ENCODE peak calls at places on chromosome 5, in five cellular contexts. A, D, H, O and G are unnamed samples.

GRCh38 chr5:54295658-54296276 is 14.6 kb downstream of the ARL15 start:
- DNase-seq in H (no peak), D (no peak), O (no peak), A (no peak), G (no peak)

GRCh38 chr5:159786901-159787691 is 129.2 kb upstream of the ADRA1B start:
- DNase-seq in H (no peak), A (no peak), D (no peak), O (no peak), G (peak; percentile 70)

GRCh38 chr5:142644640-142645361 is 41.1 kb downstream of the FGF1 start:
- DNase-seq in D (no peak), O (no peak), H (peak; percentile 38), A (no peak), G (peak; percentile 99)

GRCh38 chr5:153960269-153961215 is 78.2 kb downstream of the FAM114A2 start:
- DNase-seq in A (no peak), H (no peak), D (peak; percentile 27), O (no peak), G (no peak)

GRCh38 chr5:122500245-122501086 is 188.4 kb downstream of the SNCAIP start:
- DNase-seq in H (no peak), O (peak; percentile 34), A (peak; percentile 56), D (peak; percentile 2), G (peak; percentile 72)

GRCh38 chr5:44708611-44709010 is 100.1 kb upstream of the MRPS30 start:
- DNase-seq in D (no peak), H (no peak), O (no peak), A (no peak), G (no peak)

GRCh38 chr5:106827061-106827460 is 843.7 kb downstream of the EFNA5 start:
- DNase-seq in D (no peak), O (no peak), H (no peak), A (no peak), G (peak; percentile 45)

GRCh38 chr5:59065551-59065950 is 482.7 kb downstream of the RAB3C start:
- DNase-seq in O (no peak), A (no peak), H (no peak), D (no peak), G (peak; percentile 71)